ENCODE peak calls at places on chromosomes 1 and 21, in seven cellular contexts. P is HEK293T, T is dermis blood vessel endothelial cell, Y is Right ventricle myocardium inferior, E is ACHN, K is psoas muscle, O is K562. V is an unnamed sample.

GRCh38 chr1:206982216-206982615 is 12.0 kb upstream of the FCAMR start:
- DNase-seq in K (peak), P (peak), E (peak), Y (no peak), O (peak), T (peak), V (no peak)

GRCh38 chr1:53559854-53560571 is 100.8 kb downstream of the DMRTB1 start:
- DNase-seq in T (no peak), P (no peak), Y (peak), O (no peak), E (no peak), K (no peak), V (no peak)

GRCh38 chr1:225668222-225668621 is 15.3 kb upstream of the ENAH start:
- DNase-seq in P (no peak), T (no peak), O (no peak), K (no peak), E (no peak), Y (no peak), V (no peak)

GRCh38 chr1:64539808-64540207 is 69.9 kb downstream of the CACHD1 start:
- DNase-seq in P (no peak), E (peak), Y (peak), T (peak), O (no peak), K (peak), V (no peak)

GRCh38 chr1:203178083-203178482 is 2.5 kb upstream of the MYBPH start:
- DNase-seq in T (no peak), O (no peak), Y (no peak), K (no peak), E (no peak), P (no peak), V (no peak)

GRCh38 chr1:66696771-66697170 is 55.5 kb upstream of the DYNLT5 start:
- DNase-seq in O (no peak), K (no peak), E (no peak), T (no peak), Y (no peak), P (no peak), V (no peak)

GRCh38 chr1:207997486-207998268 is 86.8 kb upstream of the CD34 start:
- DNase-seq in Y (peak), O (peak), P (peak), T (peak), K (peak), E (peak), V (peak)

GRCh38 chr1:3170566-3171453 is 101.8 kb downstream of the PRDM16 start:
- DNase-seq in T (no peak), Y (peak), E (no peak), O (no peak), K (peak), P (peak), V (no peak)

GRCh38 chr1:5424802-5425201 is 567.4 kb downstream of the NPHP4 start:
- DNase-seq in P (no peak), E (no peak), O (no peak), Y (no peak), T (no peak), K (no peak), V (peak)

GRCh38 chr1:44235794-44236193 is 22.5 kb downstream of the DMAP1 start:
- DNase-seq in P (no peak), K (no peak), O (no peak), Y (no peak), E (no peak), T (no peak), V (no peak)

GRCh38 chr1:178341218-178341956 is 155.4 kb downstream of the CLEC20A start:
- DNase-seq in K (peak), O (no peak), T (peak), E (peak), Y (peak), P (peak), V (peak)

GRCh38 chr21:31203371-31204054 is 140.5 kb downstream of the TIAM1 start:
- DNase-seq in P (no peak), E (no peak), O (no peak), Y (no peak), K (no peak), T (no peak), V (no peak)

GRCh38 chr21:45640001-45640887 is 3.3 kb upstream of the PCBP3 start:
- DNase-seq in K (no peak), Y (no peak), E (no peak), O (peak), T (no peak), P (no peak), V (no peak)

GRCh38 chr1:248813546-248813945 is 12.2 kb downstream of the SH3BP5L start:
- DNase-seq in E (no peak), Y (no peak), T (no peak), O (no peak), P (no peak), K (no peak), V (no peak)

GRCh38 chr1:185453496-185454192 is 136.6 kb upstream of the IVNS1ABP start:
- DNase-seq in E (no peak), Y (no peak), O (no peak), P (no peak), K (no peak), T (peak), V (no peak)

GRCh38 chr1:21506804-21507203 is 2.4 kb upstream of the ALPL start:
- DNase-seq in O (no peak), T (no peak), K (no peak), E (no peak), P (no peak), Y (no peak), V (no peak)

GRCh38 chr1:160707171-160708109 is 4.2 kb downstream of the CD48 start:
- DNase-seq in O (no peak), K (no peak), Y (no peak), P (no peak), T (no peak), E (no peak), V (no peak)

GRCh38 chr1:90561384-90561783 is 155.7 kb downstream of the BARHL2 start:
- DNase-seq in P (no peak), E (no peak), O (no peak), Y (no peak), T (no peak), K (no peak), V (no peak)

GRCh38 chr1:112253366-112253765 is 142.6 kb upstream of the CTTNBP2NL start:
- DNase-seq in Y (no peak), K (no peak), E (no peak), P (no peak), T (no peak), O (no peak), V (no peak)

GRCh38 chr1:28340221-28340974 is 11.6 kb downstream of the MED18 start:
- DNase-seq in T (no peak), O (no peak), P (no peak), E (no peak), K (no peak), Y (no peak), V (no peak)

GRCh38 chr21:15706686-15707085 is 23.1 kb upstream of the USP25 start:
- DNase-seq in O (no peak), T (peak), K (no peak), Y (no peak), P (no peak), E (peak), V (no peak)

GRCh38 chr1:205775015-205775716 is at the start of gene RAB29:
- DNase-seq in T (peak), O (peak), P (peak), E (peak), K (peak), Y (peak), V (no peak)

GRCh38 chr21:34939673-34940321 is 109.3 kb downstream of the RUNX1 start:
- DNase-seq in K (no peak), T (no peak), P (no peak), Y (no peak), E (no peak), O (no peak), V (no peak)

GRCh38 chr1:56819393-56819899 is at the start of gene FYB2:
- DNase-seq in Y (no peak), E (no peak), K (no peak), P (no peak), O (no peak), T (no peak), V (no peak)

GRCh38 chr1:151988405-151988851 is 5.2 kb downstream of the S100A10 start:
- DNase-seq in T (peak), K (no peak), P (no peak), E (peak), Y (no peak), O (peak), V (no peak)

GRCh38 chr1:24635195-24635843 is 7.8 kb upstream of the SRRM1 start:
- DNase-seq in K (no peak), E (peak), Y (no peak), O (peak), P (peak), T (peak), V (no peak)

GRCh38 chr1:173475564-173476196 is 1.5 kb upstream of the PRDX6 start:
- DNase-seq in Y (no peak), K (no peak), E (peak), T (peak), O (no peak), P (peak), V (peak)

GRCh38 chr1:212290608-212291007 is 5.4 kb downstream of the PPP2R5A start:
- DNase-seq in O (no peak), E (no peak), T (peak), P (no peak), K (no peak), Y (no peak), V (no peak)

GRCh38 chr21:45747802-45748445 is 104.4 kb downstream of the PCBP3 start:
- DNase-seq in T (no peak), O (no peak), P (no peak), Y (no peak), K (peak), E (peak), V (peak)

GRCh38 chr1:200894712-200895447 is at the start of gene INAVA:
- DNase-seq in P (no peak), E (no peak), Y (no peak), K (no peak), T (no peak), O (no peak), V (peak)

GRCh38 chr1:54980528-54981241 is at the start of gene TMEM61:
- DNase-seq in K (no peak), P (no peak), E (no peak), T (peak), O (no peak), Y (no peak), V (no peak)

GRCh38 chr1:84387480-84388163 is 10.7 kb upstream of the DNASE2B start:
- DNase-seq in P (peak), O (no peak), E (peak), Y (no peak), K (no peak), T (peak), V (no peak)

GRCh38 chr1:233328661-233329498 is 1.4 kb downstream of the MAP3K21 start:
- DNase-seq in E (peak), Y (peak), K (peak), P (no peak), O (no peak), T (no peak), V (no peak)